ENCODE peak calls at places on chromosomes 5 and 9, in six cellular contexts. One of them, this sample, is unnamed.

GRCh38 chr9:136187683-136188586 is 17.0 kb downstream of the LHX3 start:
- DNase-seq in HCT116: no peak
- DNase-seq in body of pancreas: no peak
- DNase-seq in IMR-90: no peak
- DNase-seq in A549: no peak
- DNase-seq in esophagus squamous epithelium: no peak
- DNase-seq in this sample: peak

GRCh38 chr5:67181648-67182218 is 14.9 kb downstream of the CD180 start:
- DNase-seq in IMR-90: no peak
- DNase-seq in esophagus squamous epithelium: no peak
- DNase-seq in body of pancreas: peak
- DNase-seq in A549: no peak
- DNase-seq in HCT116: no peak
- DNase-seq in this sample: no peak

GRCh38 chr9:114006931-114007691 is 71.0 kb downstream of the AMBP start:
- DNase-seq in A549: no peak
- DNase-seq in esophagus squamous epithelium: no peak
- DNase-seq in body of pancreas: no peak
- DNase-seq in IMR-90: no peak
- DNase-seq in HCT116: no peak
- DNase-seq in this sample: no peak

GRCh38 chr5:177357459-177358332 is at the start of gene RGS14:
- DNase-seq in esophagus squamous epithelium: no peak
- DNase-seq in body of pancreas: peak
- DNase-seq in A549: no peak
- DNase-seq in HCT116: no peak
- DNase-seq in IMR-90: peak
- DNase-seq in this sample: peak

GRCh38 chr5:170886210-170886894 is 24.5 kb downstream of the RANBP17 start:
- DNase-seq in esophagus squamous epithelium: no peak
- DNase-seq in A549: no peak
- DNase-seq in body of pancreas: peak
- DNase-seq in IMR-90: no peak
- DNase-seq in HCT116: no peak
- DNase-seq in this sample: no peak

GRCh38 chr5:97133106-97133505 is 9.3 kb downstream of the LIX1 start:
- DNase-seq in IMR-90: no peak
- DNase-seq in body of pancreas: no peak
- DNase-seq in esophagus squamous epithelium: no peak
- DNase-seq in A549: no peak
- DNase-seq in HCT116: no peak
- DNase-seq in this sample: no peak

GRCh38 chr5:124745367-124746251 is 830 bp downstream of the ZNF608 start:
- DNase-seq in esophagus squamous epithelium: no peak
- DNase-seq in body of pancreas: no peak
- DNase-seq in IMR-90: peak
- DNase-seq in HCT116: no peak
- DNase-seq in A549: no peak
- DNase-seq in this sample: peak

GRCh38 chr9:95024097-95024671 is 293.3 kb downstream of the FANCC start:
- DNase-seq in esophagus squamous epithelium: no peak
- DNase-seq in A549: no peak
- DNase-seq in HCT116: no peak
- DNase-seq in body of pancreas: peak
- DNase-seq in IMR-90: no peak
- DNase-seq in this sample: no peak

GRCh38 chr5:66989286-66989685 is 207.3 kb downstream of the CD180 start:
- DNase-seq in A549: no peak
- DNase-seq in esophagus squamous epithelium: no peak
- DNase-seq in body of pancreas: no peak
- DNase-seq in HCT116: no peak
- DNase-seq in IMR-90: peak
- DNase-seq in this sample: no peak

GRCh38 chr5:157476699-157477408 is 16.8 kb downstream of the NIPAL4 start:
- DNase-seq in body of pancreas: peak
- DNase-seq in IMR-90: peak
- DNase-seq in A549: peak
- DNase-seq in HCT116: peak
- DNase-seq in esophagus squamous epithelium: no peak
- DNase-seq in this sample: peak

GRCh38 chr5:4911646-4912403 is 228.3 kb upstream of the ADAMTS16 start:
- DNase-seq in HCT116: no peak
- DNase-seq in A549: no peak
- DNase-seq in body of pancreas: no peak
- DNase-seq in esophagus squamous epithelium: no peak
- DNase-seq in IMR-90: no peak
- DNase-seq in this sample: no peak

GRCh38 chr9:115770521-115770920 is 383.1 kb upstream of the PAPPA start:
- DNase-seq in body of pancreas: no peak
- DNase-seq in esophagus squamous epithelium: no peak
- DNase-seq in HCT116: no peak
- DNase-seq in IMR-90: no peak
- DNase-seq in A549: no peak
- DNase-seq in this sample: no peak

GRCh38 chr5:113122053-113122452 is 145.5 kb downstream of the DCP2 start:
- DNase-seq in body of pancreas: peak
- DNase-seq in HCT116: no peak
- DNase-seq in A549: no peak
- DNase-seq in esophagus squamous epithelium: no peak
- DNase-seq in IMR-90: peak
- DNase-seq in this sample: no peak

GRCh38 chr5:1151316-1151715 is 39.5 kb upstream of the SLC12A7 start:
- DNase-seq in HCT116: no peak
- DNase-seq in IMR-90: no peak
- DNase-seq in A549: no peak
- DNase-seq in body of pancreas: no peak
- DNase-seq in esophagus squamous epithelium: no peak
- DNase-seq in this sample: no peak

GRCh38 chr9:121201045-121201737 is 478 bp downstream of the RAB14 start:
- DNase-seq in A549: no peak
- DNase-seq in esophagus squamous epithelium: no peak
- DNase-seq in HCT116: no peak
- DNase-seq in body of pancreas: peak
- DNase-seq in IMR-90: no peak
- DNase-seq in this sample: peak

GRCh38 chr9:16154570-16155078 is 601.8 kb downstream of the CCDC171 start:
- DNase-seq in A549: no peak
- DNase-seq in IMR-90: no peak
- DNase-seq in esophagus squamous epithelium: no peak
- DNase-seq in HCT116: no peak
- DNase-seq in body of pancreas: peak
- DNase-seq in this sample: no peak

GRCh38 chr5:118968925-118969375 is 19.4 kb downstream of the DTWD2 start:
- DNase-seq in IMR-90: peak
- DNase-seq in A549: no peak
- DNase-seq in body of pancreas: peak
- DNase-seq in esophagus squamous epithelium: no peak
- DNase-seq in HCT116: no peak
- DNase-seq in this sample: no peak

GRCh38 chr5:7869474-7870136 is 657 bp downstream of the MTRR start:
- DNase-seq in esophagus squamous epithelium: no peak
- DNase-seq in body of pancreas: no peak
- DNase-seq in HCT116: no peak
- DNase-seq in IMR-90: no peak
- DNase-seq in A549: no peak
- DNase-seq in this sample: peak

GRCh38 chr9:97557606-97558095 is 56.2 kb downstream of the TMOD1 start:
- DNase-seq in HCT116: no peak
- DNase-seq in A549: no peak
- DNase-seq in IMR-90: no peak
- DNase-seq in body of pancreas: peak
- DNase-seq in esophagus squamous epithelium: no peak
- DNase-seq in this sample: no peak

GRCh38 chr9:95516736-95517558 is at the start of gene PTCH1:
- DNase-seq in A549: peak
- DNase-seq in IMR-90: peak
- DNase-seq in body of pancreas: peak
- DNase-seq in HCT116: no peak
- DNase-seq in esophagus squamous epithelium: no peak
- DNase-seq in this sample: peak

GRCh38 chr5:168464214-168464613 is 22.1 kb upstream of the RARS1 start:
- DNase-seq in esophagus squamous epithelium: no peak
- DNase-seq in body of pancreas: no peak
- DNase-seq in A549: no peak
- DNase-seq in IMR-90: no peak
- DNase-seq in HCT116: no peak
- DNase-seq in this sample: no peak

GRCh38 chr9:133818444-133818843 is 80.3 kb upstream of the SARDH start:
- DNase-seq in IMR-90: peak
- DNase-seq in A549: no peak
- DNase-seq in HCT116: no peak
- DNase-seq in esophagus squamous epithelium: no peak
- DNase-seq in body of pancreas: no peak
- DNase-seq in this sample: no peak

GRCh38 chr9:127102176-127102575 is 20.3 kb downstream of the ANGPTL2 start:
- DNase-seq in IMR-90: peak
- DNase-seq in body of pancreas: no peak
- DNase-seq in HCT116: no peak
- DNase-seq in A549: no peak
- DNase-seq in esophagus squamous epithelium: no peak
- DNase-seq in this sample: no peak

GRCh38 chr5:123705741-123706140 is 193.8 kb downstream of the CSNK1G3 start:
- DNase-seq in HCT116: no peak
- DNase-seq in body of pancreas: no peak
- DNase-seq in A549: no peak
- DNase-seq in IMR-90: peak
- DNase-seq in esophagus squamous epithelium: no peak
- DNase-seq in this sample: no peak

GRCh38 chr5:67393211-67393610 is 196.6 kb upstream of the CD180 start:
- DNase-seq in body of pancreas: no peak
- DNase-seq in esophagus squamous epithelium: no peak
- DNase-seq in IMR-90: no peak
- DNase-seq in HCT116: no peak
- DNase-seq in A549: no peak
- DNase-seq in this sample: no peak

GRCh38 chr5:172089298-172090117 is 83.1 kb upstream of the FBXW11 start:
- DNase-seq in esophagus squamous epithelium: no peak
- DNase-seq in body of pancreas: no peak
- DNase-seq in A549: no peak
- DNase-seq in IMR-90: no peak
- DNase-seq in HCT116: no peak
- DNase-seq in this sample: no peak

GRCh38 chr9:110029815-110030480 is 178.0 kb downstream of the C9orf152 start:
- DNase-seq in A549: no peak
- DNase-seq in IMR-90: no peak
- DNase-seq in body of pancreas: no peak
- DNase-seq in esophagus squamous epithelium: no peak
- DNase-seq in HCT116: no peak
- DNase-seq in this sample: no peak
- TF ChIP-seq POLR2A in A549: no peak
- TF ChIP-seq POLR2A in IMR-90: no peak
- TF ChIP-seq POLR2A in body of pancreas: no peak
- TF ChIP-seq POLR2A in esophagus squamous epithelium: no peak
- TF ChIP-seq POLR2A in HCT116: no peak
- TF ChIP-seq POLR2A in this sample: no peak

DNA sequence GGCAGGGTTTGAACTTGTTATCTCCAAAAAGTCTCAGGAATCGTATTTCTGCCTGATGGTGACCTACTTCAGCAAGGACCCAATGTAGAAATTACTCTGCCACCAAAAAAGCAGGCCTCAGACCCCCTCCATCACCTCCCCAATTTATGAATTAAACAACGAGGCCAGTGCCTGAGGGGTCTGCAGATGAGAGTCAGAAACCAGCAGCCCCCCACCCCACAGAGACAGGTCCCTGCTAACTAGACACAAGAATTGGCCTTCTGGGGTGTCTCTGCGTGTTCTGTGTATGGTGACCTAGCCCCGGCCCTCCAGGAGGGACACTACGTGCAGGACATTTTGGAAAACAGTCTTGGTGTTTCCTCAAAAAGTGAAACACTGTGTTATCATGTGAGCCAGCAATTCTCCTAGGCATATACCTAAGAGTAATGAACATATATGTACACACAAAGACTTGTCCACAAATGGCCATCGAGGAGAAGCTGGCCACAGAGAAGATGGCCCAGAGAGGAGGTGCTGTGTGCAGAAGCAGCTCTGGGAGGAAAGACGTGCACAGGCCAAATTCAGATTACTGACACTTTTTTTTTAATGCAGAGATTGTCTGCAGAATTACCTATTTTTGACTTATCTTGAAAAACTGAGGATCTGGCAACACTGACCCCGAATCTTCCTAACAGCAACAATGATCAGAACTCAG is 93.8 kb downstream of the ADAMTS2 start:
- DNase-seq in IMR-90: no peak
- DNase-seq in body of pancreas: no peak
- DNase-seq in HCT116: no peak
- DNase-seq in esophagus squamous epithelium: no peak
- DNase-seq in A549: no peak
- DNase-seq in this sample: no peak
- TF ChIP-seq POLR2A in IMR-90: no peak
- TF ChIP-seq POLR2A in body of pancreas: no peak
- TF ChIP-seq POLR2A in HCT116: no peak
- TF ChIP-seq POLR2A in esophagus squamous epithelium: no peak
- TF ChIP-seq POLR2A in A549: no peak
- TF ChIP-seq POLR2A in this sample: no peak

DNA sequence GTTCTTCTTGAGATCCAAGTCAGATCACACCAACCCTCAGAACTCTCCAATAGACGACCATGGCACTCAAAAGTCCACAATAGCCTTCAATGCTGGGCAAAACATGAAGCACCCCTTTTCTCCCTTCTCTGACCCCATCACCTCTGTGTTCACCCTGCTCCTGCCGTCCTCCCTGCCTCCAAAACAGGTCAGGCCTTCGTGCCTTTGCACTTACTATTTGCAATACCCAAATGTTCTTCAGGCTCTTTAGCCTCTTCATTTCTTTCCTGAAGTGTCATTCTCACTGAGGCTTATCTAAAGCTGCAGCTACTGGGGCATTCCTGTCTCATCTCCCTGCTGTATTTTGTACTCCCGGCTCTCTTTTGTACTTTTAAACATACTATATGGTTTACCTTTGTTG is 2.0 kb upstream of the ROPN1L start:
- DNase-seq in body of pancreas: no peak
- DNase-seq in HCT116: no peak
- DNase-seq in esophagus squamous epithelium: no peak
- DNase-seq in A549: no peak
- DNase-seq in IMR-90: no peak
- DNase-seq in this sample: peak
- TF ChIP-seq POLR2A in body of pancreas: no peak
- TF ChIP-seq POLR2A in HCT116: no peak
- TF ChIP-seq POLR2A in esophagus squamous epithelium: no peak
- TF ChIP-seq POLR2A in A549: no peak
- TF ChIP-seq POLR2A in IMR-90: no peak
- TF ChIP-seq POLR2A in this sample: no peak

GRCh38 chr5:34834794-34835089 is 4.2 kb upstream of the TTC23L start:
- DNase-seq in HCT116: no peak
- DNase-seq in esophagus squamous epithelium: no peak
- DNase-seq in IMR-90: no peak
- DNase-seq in A549: no peak
- DNase-seq in body of pancreas: no peak
- DNase-seq in this sample: no peak
- TF ChIP-seq POLR2A in HCT116: no peak
- TF ChIP-seq POLR2A in esophagus squamous epithelium: no peak
- TF ChIP-seq POLR2A in IMR-90: no peak
- TF ChIP-seq POLR2A in A549: no peak
- TF ChIP-seq POLR2A in body of pancreas: no peak
- TF ChIP-seq POLR2A in this sample: no peak

GRCh38 chr5:10283927-10284635 is 23.6 kb downstream of the CMBL start:
- DNase-seq in A549: peak
- DNase-seq in HCT116: peak
- DNase-seq in esophagus squamous epithelium: peak
- DNase-seq in body of pancreas: peak
- DNase-seq in IMR-90: peak
- DNase-seq in this sample: peak
- TF ChIP-seq POLR2A in A549: no peak
- TF ChIP-seq POLR2A in HCT116: no peak
- TF ChIP-seq POLR2A in esophagus squamous epithelium: no peak
- TF ChIP-seq POLR2A in body of pancreas: no peak
- TF ChIP-seq POLR2A in IMR-90: no peak
- TF ChIP-seq POLR2A in this sample: no peak